ENCODE peak calls at places on chromosomes 16 and 17, in eight cellular contexts. R, B, G, O, H, I, J and V are unnamed samples.
A peak's percentile ranks its signal among the peaks of the same experiment; 100 is the strongest.

GRCh38 chr16:89115216-89115949 is 21.7 kb downstream of the ACSF3 start:
- DNase-seq in R (peak; percentile 75), B (peak; percentile 84), G (peak; percentile 67), O (no peak), H (peak; percentile 63), I (peak; percentile 90), J (peak; percentile 92), V (peak; percentile 80)

GRCh38 chr16:86026136-86026905 is 127.4 kb downstream of the IRF8 start:
- DNase-seq in R (no peak), B (peak; percentile 27), G (peak; percentile 75), O (no peak), H (no peak), I (no peak), J (peak; percentile 22), V (no peak)

GRCh38 chr16:4506450-4506849 is 30.3 kb downstream of the HMOX2 start:
- DNase-seq in R (peak; percentile 65), B (peak; percentile 82), G (peak; percentile 66), O (peak; percentile 56), H (peak; percentile 90), I (peak; percentile 60), J (no peak), V (peak; percentile 85)

GRCh38 chr17:72602517-72603345 is 481.9 kb downstream of the SOX9 start:
- DNase-seq in R (peak; percentile 47), B (no peak), G (peak; percentile 75), O (peak; percentile 53), H (peak; percentile 76), I (no peak), J (no peak), V (peak; percentile 76)

GRCh38 chr17:27216836-27217235 is 77.1 kb upstream of the WSB1 start:
- DNase-seq in R (no peak), B (no peak), G (no peak), O (no peak), H (no peak), I (no peak), J (no peak), V (no peak)

GRCh38 chr16:25838724-25839186 is 147.0 kb downstream of the HS3ST4 start:
- DNase-seq in R (no peak), B (no peak), G (peak; percentile 20), O (peak; percentile 55), H (peak; percentile 67), I (peak; percentile 13), J (no peak), V (peak; percentile 59)

GRCh38 chr17:74431568-74432483 is at the start of gene GPRC5C:
- DNase-seq in R (peak; percentile 95), B (peak; percentile 80), G (peak; percentile 96), O (peak; percentile 82), H (no peak), I (peak; percentile 34), J (peak; percentile 83), V (peak; percentile 54)

GRCh38 chr17:17351356-17351891 is 48.3 kb downstream of the NT5M start:
- DNase-seq in R (peak; percentile 10), B (peak; percentile 33), G (no peak), O (no peak), H (no peak), I (no peak), J (no peak), V (no peak)

GRCh38 chr17:28563475-28563874 is 7.8 kb downstream of the PIGS start:
- DNase-seq in R (no peak), B (no peak), G (no peak), O (no peak), H (peak; percentile 70), I (no peak), J (no peak), V (peak; percentile 17)

GRCh38 chr16:52203096-52203495 is 343.8 kb downstream of the TOX3 start:
- DNase-seq in R (no peak), B (no peak), G (no peak), O (no peak), H (no peak), I (no peak), J (no peak), V (no peak)

GRCh38 chr17:68759343-68760140 is 158.4 kb upstream of the FAM20A start:
- DNase-seq in R (peak; percentile 90), B (peak; percentile 94), G (peak; percentile 90), O (peak; percentile 85), H (peak; percentile 97), I (peak; percentile 18), J (peak; percentile 90), V (peak; percentile 95)

GRCh38 chr17:56153215-56153614 is at the start of gene ANKFN1:
- DNase-seq in R (no peak), B (no peak), G (no peak), O (no peak), H (no peak), I (no peak), J (no peak), V (no peak)

GRCh38 chr17:75904749-75905521 is at the start of gene MRPL38:
- DNase-seq in R (peak; percentile 97), B (peak; percentile 97), G (peak; percentile 95), O (peak; percentile 98), H (peak; percentile 95), I (peak; percentile 89), J (peak; percentile 95), V (peak; percentile 89)

GRCh38 chr17:63740464-63741181 is 976 bp downstream of the STRADA start:
- DNase-seq in R (no peak), B (no peak), G (peak; percentile 32), O (no peak), H (peak; percentile 7), I (no peak), J (no peak), V (peak; percentile 14)

GRCh38 chr16:79272141-79272577 is 328.4 kb downstream of the MAF start:
- DNase-seq in R (no peak), B (no peak), G (no peak), O (no peak), H (no peak), I (peak; percentile 51), J (no peak), V (no peak)

GRCh38 chr17:48262982-48263586 is 155.5 kb downstream of the SNX11 start:
- DNase-seq in R (no peak), B (no peak), G (no peak), O (no peak), H (peak; percentile 43), I (no peak), J (no peak), V (peak; percentile 25)
- TF ChIP-seq CTCF in R (no peak), B (no peak), G (no peak), O (no peak), H (peak; percentile 60), I (peak; percentile 47), J (no peak), V (peak; percentile 54)

DNA sequence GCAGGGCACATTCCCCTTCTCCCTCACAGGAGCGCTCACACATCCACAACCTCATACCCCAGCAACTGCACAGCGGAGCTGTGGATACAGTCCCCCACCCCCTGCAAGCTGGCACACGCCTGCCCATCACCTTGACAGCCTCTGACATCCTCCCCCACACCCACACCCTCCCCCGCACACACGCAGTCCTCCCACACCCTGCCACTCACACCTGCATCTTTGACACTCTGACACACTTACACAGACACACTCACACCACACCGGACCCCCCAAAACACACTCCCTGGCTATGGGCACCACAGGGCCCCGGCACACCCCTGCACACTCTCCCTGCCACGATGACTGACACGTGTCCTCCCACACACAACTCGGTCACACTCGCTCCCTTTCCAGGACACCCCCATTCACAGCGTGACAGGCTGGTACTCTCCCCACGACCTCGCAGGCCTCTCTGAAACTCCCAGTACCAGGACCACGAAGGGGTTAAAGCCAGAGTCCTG is 531 bp upstream of the PPP1R1B start:
- DNase-seq in R (no peak), B (no peak), G (peak; percentile 55), O (no peak), H (no peak), I (no peak), J (no peak), V (no peak)
- H3K4me3 ChIP-seq in R (peak overlapping the region; percentile 34), B (peak overlapping the region; percentile 34), G (peak overlapping the region; percentile 51), O (peak overlapping the region; percentile 67), H (no peak overlapping the region), I (peak overlapping the region; percentile 39), J (no peak overlapping the region), V (no peak overlapping the region)

GRCh38 chr16:58306327-58306726 is 11.5 kb upstream of the PRSS54 start:
- DNase-seq in R (peak; percentile 56), B (no peak), G (peak; percentile 36), O (no peak), H (peak; percentile 72), I (peak; percentile 41), J (no peak), V (peak; percentile 53)
- TF ChIP-seq CTCF in R (peak; percentile 32), B (no peak), G (peak; percentile 47), O (peak; percentile 27), H (peak; percentile 72), I (peak; percentile 56), J (peak; percentile 31), V (peak; percentile 56)

GRCh38 chr16:13957197-13958078 is 37.5 kb downstream of the ERCC4 start:
- DNase-seq in R (peak; percentile 56), B (peak; percentile 90), G (peak; percentile 63), O (no peak), H (peak; percentile 96), I (no peak), J (peak; percentile 83), V (peak; percentile 99)
- H3K4me3 ChIP-seq in R (peak overlapping the region; percentile 34), B (peak overlapping the region; percentile 31), G (peak overlapping the region; percentile 11), O (no peak overlapping the region), H (peak overlapping the region; percentile 20), I (no peak overlapping the region), J (peak overlapping the region; percentile 15), V (peak overlapping the region; percentile 45)

GRCh38 chr17:61670691-61671090 is 79.7 kb upstream of the NACA2 start:
- DNase-seq in R (no peak), B (no peak), G (no peak), O (no peak), H (no peak), I (no peak), J (no peak), V (no peak)
- TF ChIP-seq CTCF in R (no peak), B (no peak), G (no peak), O (no peak), H (no peak), I (no peak), J (no peak), V (no peak)

GRCh38 chr17:7882629-7883028 is 6.0 kb upstream of the CHD3 start:
- DNase-seq in R (no peak), B (no peak), G (no peak), O (no peak), H (no peak), I (no peak), J (no peak), V (no peak)
- H3K4me3 ChIP-seq in R (no peak overlapping the region), B (no peak overlapping the region), G (no peak overlapping the region), O (no peak overlapping the region), H (no peak overlapping the region), I (no peak overlapping the region), J (no peak overlapping the region), V (peak overlapping the region; percentile 15)

DNA sequence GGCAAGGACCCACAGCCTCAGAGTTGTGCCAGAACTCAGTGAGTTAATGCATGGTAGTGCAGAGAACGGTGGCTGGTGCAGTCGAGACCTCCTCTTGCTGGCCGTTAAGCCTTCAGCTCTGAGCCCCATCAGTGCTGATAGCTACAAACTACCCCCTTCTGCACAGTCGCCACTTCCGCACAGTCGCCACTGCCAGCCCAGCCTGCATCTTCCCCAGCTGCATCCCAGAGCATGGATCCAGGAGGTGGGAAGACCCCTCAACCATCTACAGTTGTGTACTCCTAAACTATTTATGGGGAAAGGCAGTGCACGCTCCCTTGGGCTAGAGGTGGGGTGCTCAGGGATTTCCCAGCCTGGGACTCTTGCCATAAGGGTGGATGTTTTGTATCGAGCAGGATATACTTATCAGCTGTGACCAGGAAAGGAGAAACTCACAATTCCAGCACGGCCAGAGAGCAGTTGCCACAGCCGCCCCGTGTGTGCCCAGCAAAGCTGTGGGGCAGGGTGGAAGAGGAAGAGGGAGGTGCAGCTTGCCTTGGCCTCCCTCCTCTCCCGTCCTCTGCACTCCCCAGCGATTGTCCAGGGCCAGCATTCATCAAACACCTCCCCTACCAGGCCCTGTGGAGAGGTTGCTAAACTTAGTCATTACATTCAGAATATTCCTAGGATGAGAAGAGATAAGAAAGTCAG is 49.5 kb upstream of the CMIP start:
- DNase-seq in R (peak; percentile 65), B (no peak), G (no peak), O (no peak), H (no peak), I (no peak), J (no peak), V (no peak)
- TF ChIP-seq CTCF in R (no peak), B (no peak), G (no peak), O (no peak), H (no peak), I (no peak), J (no peak), V (no peak)